ENCODE peak calls at places on chromosomes 4 and X, in nine cellular contexts. One of them, this sample, is unnamed.
A peak's percentile ranks its signal among the peaks of the same experiment; 100 is the strongest.

GRCh38 chrX:113522814-113523213 is 682.2 kb upstream of the AMOT start:
- DNase-seq in GM06990: peak; percentile 1
- DNase-seq in mammary epithelial cell: no peak
- DNase-seq in left ventricle myocardium inferior: no peak
- DNase-seq in BJ: no peak
- DNase-seq in retinal pigment epithelial cell: no peak
- DNase-seq in kidney epithelial cell: no peak
- DNase-seq in activated B cell treated with CpG ODN at 0.5 μM for 24 hours: no peak
- DNase-seq in nephron progenitor cell: no peak
- DNase-seq in this sample: no peak

GRCh38 chrX:49273181-49273727 is 3.7 kb downstream of the PPP1R3F start:
- DNase-seq in GM06990: no peak
- DNase-seq in mammary epithelial cell: no peak
- DNase-seq in left ventricle myocardium inferior: no peak
- DNase-seq in BJ: no peak
- DNase-seq in retinal pigment epithelial cell: no peak
- DNase-seq in kidney epithelial cell: no peak
- DNase-seq in activated B cell treated with CpG ODN at 0.5 μM for 24 hours: no peak
- DNase-seq in nephron progenitor cell: no peak
- DNase-seq in this sample: no peak

GRCh38 chr4:46648088-46648744 is 258.3 kb upstream of the GABRA2 start:
- DNase-seq in GM06990: no peak
- DNase-seq in mammary epithelial cell: peak; percentile 72
- DNase-seq in left ventricle myocardium inferior: no peak
- DNase-seq in BJ: no peak
- DNase-seq in retinal pigment epithelial cell: peak; percentile 36
- DNase-seq in kidney epithelial cell: no peak
- DNase-seq in activated B cell treated with CpG ODN at 0.5 μM for 24 hours: no peak
- DNase-seq in nephron progenitor cell: peak; percentile 20
- DNase-seq in this sample: no peak

GRCh38 chr4:149980941-149981340 is 97.3 kb upstream of the DCLK2 start:
- DNase-seq in GM06990: peak; percentile 20
- DNase-seq in mammary epithelial cell: peak; percentile 34
- DNase-seq in left ventricle myocardium inferior: peak; percentile 24
- DNase-seq in BJ: no peak
- DNase-seq in retinal pigment epithelial cell: no peak
- DNase-seq in kidney epithelial cell: peak; percentile 25
- DNase-seq in activated B cell treated with CpG ODN at 0.5 μM for 24 hours: no peak
- DNase-seq in nephron progenitor cell: peak; percentile 72
- DNase-seq in this sample: no peak

GRCh38 chr4:44623687-44624086 is 27.7 kb downstream of the YIPF7 start:
- DNase-seq in GM06990: no peak
- DNase-seq in mammary epithelial cell: no peak
- DNase-seq in left ventricle myocardium inferior: no peak
- DNase-seq in BJ: no peak
- DNase-seq in retinal pigment epithelial cell: no peak
- DNase-seq in kidney epithelial cell: no peak
- DNase-seq in activated B cell treated with CpG ODN at 0.5 μM for 24 hours: no peak
- DNase-seq in nephron progenitor cell: no peak
- DNase-seq in this sample: no peak

GRCh38 chr4:159048166-159048886 is 54.6 kb upstream of the RAPGEF2 start:
- DNase-seq in GM06990: no peak
- DNase-seq in mammary epithelial cell: peak; percentile 65
- DNase-seq in left ventricle myocardium inferior: peak; percentile 69
- DNase-seq in BJ: no peak
- DNase-seq in retinal pigment epithelial cell: peak; percentile 67
- DNase-seq in kidney epithelial cell: peak; percentile 38
- DNase-seq in activated B cell treated with CpG ODN at 0.5 μM for 24 hours: no peak
- DNase-seq in nephron progenitor cell: peak; percentile 10
- DNase-seq in this sample: peak; percentile 38

GRCh38 chr4:177047070-177047850 is 254.5 kb upstream of the VEGFC start:
- DNase-seq in GM06990: no peak
- DNase-seq in mammary epithelial cell: peak; percentile 49
- DNase-seq in left ventricle myocardium inferior: peak; percentile 17
- DNase-seq in BJ: no peak
- DNase-seq in retinal pigment epithelial cell: no peak
- DNase-seq in kidney epithelial cell: peak; percentile 21
- DNase-seq in activated B cell treated with CpG ODN at 0.5 μM for 24 hours: no peak
- DNase-seq in nephron progenitor cell: peak; percentile 77
- DNase-seq in this sample: peak; percentile 43

GRCh38 chr4:187606581-187606980 is 389.0 kb upstream of the ZFP42 start:
- DNase-seq in GM06990: no peak
- DNase-seq in mammary epithelial cell: peak; percentile 57
- DNase-seq in left ventricle myocardium inferior: no peak
- DNase-seq in BJ: no peak
- DNase-seq in retinal pigment epithelial cell: no peak
- DNase-seq in kidney epithelial cell: no peak
- DNase-seq in activated B cell treated with CpG ODN at 0.5 μM for 24 hours: no peak
- DNase-seq in nephron progenitor cell: peak; percentile 44
- DNase-seq in this sample: no peak

GRCh38 chrX:129724767-129725166 is 14.0 kb upstream of the XPNPEP2 start:
- DNase-seq in GM06990: no peak
- DNase-seq in mammary epithelial cell: no peak
- DNase-seq in left ventricle myocardium inferior: no peak
- DNase-seq in BJ: no peak
- DNase-seq in retinal pigment epithelial cell: no peak
- DNase-seq in kidney epithelial cell: no peak
- DNase-seq in activated B cell treated with CpG ODN at 0.5 μM for 24 hours: no peak
- DNase-seq in nephron progenitor cell: no peak
- DNase-seq in this sample: no peak

GRCh38 chrX:68826113-68826980 is 2.5 kb upstream of the EFNB1 start:
- DNase-seq in GM06990: no peak
- DNase-seq in mammary epithelial cell: no peak
- DNase-seq in left ventricle myocardium inferior: no peak
- DNase-seq in BJ: no peak
- DNase-seq in retinal pigment epithelial cell: no peak
- DNase-seq in kidney epithelial cell: no peak
- DNase-seq in activated B cell treated with CpG ODN at 0.5 μM for 24 hours: no peak
- DNase-seq in nephron progenitor cell: no peak
- DNase-seq in this sample: no peak

GRCh38 chrX:53882331-53882730 is 161.9 kb downstream of the PHF8 start:
- DNase-seq in GM06990: no peak
- DNase-seq in mammary epithelial cell: no peak
- DNase-seq in left ventricle myocardium inferior: no peak
- DNase-seq in BJ: no peak
- DNase-seq in retinal pigment epithelial cell: peak; percentile 23
- DNase-seq in kidney epithelial cell: peak; percentile 63
- DNase-seq in activated B cell treated with CpG ODN at 0.5 μM for 24 hours: no peak
- DNase-seq in nephron progenitor cell: no peak
- DNase-seq in this sample: peak; percentile 46

GRCh38 chr4:144648042-144648441 is 2.1 kb downstream of the HHIP start:
- DNase-seq in GM06990: no peak
- DNase-seq in mammary epithelial cell: no peak
- DNase-seq in left ventricle myocardium inferior: no peak
- DNase-seq in BJ: no peak
- DNase-seq in retinal pigment epithelial cell: no peak
- DNase-seq in kidney epithelial cell: no peak
- DNase-seq in activated B cell treated with CpG ODN at 0.5 μM for 24 hours: no peak
- DNase-seq in nephron progenitor cell: no peak
- DNase-seq in this sample: no peak

GRCh38 chr4:336099-336892 is 1.3 kb upstream of the ZNF141 start:
- DNase-seq in GM06990: peak; percentile 14
- DNase-seq in mammary epithelial cell: no peak
- DNase-seq in left ventricle myocardium inferior: peak; percentile 59
- DNase-seq in BJ: no peak
- DNase-seq in retinal pigment epithelial cell: no peak
- DNase-seq in kidney epithelial cell: no peak
- DNase-seq in activated B cell treated with CpG ODN at 0.5 μM for 24 hours: peak; percentile 29
- DNase-seq in nephron progenitor cell: peak; percentile 40
- DNase-seq in this sample: no peak

GRCh38 chr4:153222162-153222789 is 18.0 kb downstream of the TRIM2 start:
- DNase-seq in GM06990: peak; percentile 43
- DNase-seq in mammary epithelial cell: peak; percentile 73
- DNase-seq in left ventricle myocardium inferior: peak; percentile 39
- DNase-seq in BJ: peak; percentile 42
- DNase-seq in retinal pigment epithelial cell: no peak
- DNase-seq in kidney epithelial cell: no peak
- DNase-seq in activated B cell treated with CpG ODN at 0.5 μM for 24 hours: peak; percentile 30
- DNase-seq in nephron progenitor cell: peak; percentile 49
- DNase-seq in this sample: peak; percentile 64

GRCh38 chrX:29478336-29479069 is 736.9 kb upstream of the MAGEB2 start:
- DNase-seq in GM06990: peak; percentile 42
- DNase-seq in mammary epithelial cell: peak; percentile 19
- DNase-seq in left ventricle myocardium inferior: no peak
- DNase-seq in BJ: no peak
- DNase-seq in retinal pigment epithelial cell: no peak
- DNase-seq in kidney epithelial cell: no peak
- DNase-seq in activated B cell treated with CpG ODN at 0.5 μM for 24 hours: no peak
- DNase-seq in nephron progenitor cell: peak; percentile 32
- DNase-seq in this sample: no peak
- TF ChIP-seq CTCF in GM06990: peak; percentile 90
- TF ChIP-seq CTCF in mammary epithelial cell: peak; percentile 79
- TF ChIP-seq CTCF in left ventricle myocardium inferior: peak; percentile 51
- TF ChIP-seq CTCF in BJ: peak; percentile 65
- TF ChIP-seq CTCF in retinal pigment epithelial cell: peak; percentile 66
- TF ChIP-seq CTCF in kidney epithelial cell: peak; percentile 60
- TF ChIP-seq CTCF in activated B cell treated with CpG ODN at 0.5 μM for 24 hours: no peak
- TF ChIP-seq CTCF in nephron progenitor cell: peak; percentile 67
- TF ChIP-seq CTCF in this sample: peak; percentile 73

GRCh38 chr4:10185518-10186227 is 69.1 kb upstream of the WDR1 start:
- DNase-seq in GM06990: no peak
- DNase-seq in mammary epithelial cell: no peak
- DNase-seq in left ventricle myocardium inferior: no peak
- DNase-seq in BJ: no peak
- DNase-seq in retinal pigment epithelial cell: no peak
- DNase-seq in kidney epithelial cell: no peak
- DNase-seq in activated B cell treated with CpG ODN at 0.5 μM for 24 hours: no peak
- DNase-seq in nephron progenitor cell: no peak
- DNase-seq in this sample: no peak
- TF ChIP-seq CTCF in GM06990: no peak
- TF ChIP-seq CTCF in mammary epithelial cell: no peak
- TF ChIP-seq CTCF in left ventricle myocardium inferior: no peak
- TF ChIP-seq CTCF in BJ: no peak
- TF ChIP-seq CTCF in retinal pigment epithelial cell: no peak
- TF ChIP-seq CTCF in kidney epithelial cell: no peak
- TF ChIP-seq CTCF in activated B cell treated with CpG ODN at 0.5 μM for 24 hours: no peak
- TF ChIP-seq CTCF in nephron progenitor cell: no peak
- TF ChIP-seq CTCF in this sample: no peak

GRCh38 chr4:105196523-105197145 is 50.0 kb downstream of the TET2 start:
- DNase-seq in GM06990: no peak
- DNase-seq in mammary epithelial cell: no peak
- DNase-seq in left ventricle myocardium inferior: no peak
- DNase-seq in BJ: no peak
- DNase-seq in retinal pigment epithelial cell: no peak
- DNase-seq in kidney epithelial cell: no peak
- DNase-seq in activated B cell treated with CpG ODN at 0.5 μM for 24 hours: no peak
- DNase-seq in nephron progenitor cell: no peak
- DNase-seq in this sample: no peak
- TF ChIP-seq CTCF in GM06990: peak; percentile 29
- TF ChIP-seq CTCF in mammary epithelial cell: peak; percentile 16
- TF ChIP-seq CTCF in left ventricle myocardium inferior: peak; percentile 44
- TF ChIP-seq CTCF in BJ: peak; percentile 25
- TF ChIP-seq CTCF in retinal pigment epithelial cell: peak; percentile 38
- TF ChIP-seq CTCF in kidney epithelial cell: peak; percentile 36
- TF ChIP-seq CTCF in activated B cell treated with CpG ODN at 0.5 μM for 24 hours: no peak
- TF ChIP-seq CTCF in nephron progenitor cell: no peak
- TF ChIP-seq CTCF in this sample: peak; percentile 3

DNA sequence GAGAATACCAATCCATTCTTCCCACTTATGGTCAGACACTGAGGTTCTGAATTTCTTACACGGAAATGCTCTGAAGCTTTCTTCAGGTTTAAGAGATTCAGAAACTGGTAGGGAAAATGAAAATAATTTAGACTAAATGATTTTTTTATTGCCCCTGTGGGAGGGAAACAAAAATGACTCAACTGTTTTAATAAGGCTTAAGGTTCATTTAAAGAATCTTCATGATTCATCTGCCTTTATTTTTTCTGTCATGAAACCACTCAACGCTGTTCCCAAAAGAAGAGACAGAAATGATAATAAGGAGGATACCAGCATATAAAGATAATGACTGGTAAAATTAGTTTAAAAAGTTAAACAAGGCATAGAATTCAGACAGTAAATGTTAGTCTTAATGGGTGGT is 39.3 kb upstream of the FAM47B start:
- DNase-seq in GM06990: no peak
- DNase-seq in mammary epithelial cell: no peak
- DNase-seq in left ventricle myocardium inferior: no peak
- DNase-seq in BJ: no peak
- DNase-seq in retinal pigment epithelial cell: no peak
- DNase-seq in kidney epithelial cell: no peak
- DNase-seq in activated B cell treated with CpG ODN at 0.5 μM for 24 hours: no peak
- DNase-seq in nephron progenitor cell: no peak
- DNase-seq in this sample: no peak
- TF ChIP-seq CTCF in GM06990: no peak
- TF ChIP-seq CTCF in mammary epithelial cell: no peak
- TF ChIP-seq CTCF in left ventricle myocardium inferior: no peak
- TF ChIP-seq CTCF in BJ: no peak
- TF ChIP-seq CTCF in retinal pigment epithelial cell: no peak
- TF ChIP-seq CTCF in kidney epithelial cell: no peak
- TF ChIP-seq CTCF in activated B cell treated with CpG ODN at 0.5 μM for 24 hours: no peak
- TF ChIP-seq CTCF in nephron progenitor cell: no peak
- TF ChIP-seq CTCF in this sample: no peak

GRCh38 chr4:183353557-183353956 is 31.3 kb upstream of the CLDN24 start:
- DNase-seq in GM06990: no peak
- DNase-seq in mammary epithelial cell: no peak
- DNase-seq in left ventricle myocardium inferior: no peak
- DNase-seq in BJ: no peak
- DNase-seq in retinal pigment epithelial cell: no peak
- DNase-seq in kidney epithelial cell: no peak
- DNase-seq in activated B cell treated with CpG ODN at 0.5 μM for 24 hours: no peak
- DNase-seq in nephron progenitor cell: no peak
- DNase-seq in this sample: no peak
- TF ChIP-seq CTCF in GM06990: no peak
- TF ChIP-seq CTCF in mammary epithelial cell: peak; percentile 7
- TF ChIP-seq CTCF in left ventricle myocardium inferior: no peak
- TF ChIP-seq CTCF in BJ: no peak
- TF ChIP-seq CTCF in retinal pigment epithelial cell: peak; percentile 3
- TF ChIP-seq CTCF in kidney epithelial cell: no peak
- TF ChIP-seq CTCF in activated B cell treated with CpG ODN at 0.5 μM for 24 hours: no peak
- TF ChIP-seq CTCF in nephron progenitor cell: no peak
- TF ChIP-seq CTCF in this sample: no peak

GRCh38 chr4:169045862-169046584 is 36.0 kb upstream of the CBR4 start:
- DNase-seq in GM06990: no peak
- DNase-seq in mammary epithelial cell: no peak
- DNase-seq in left ventricle myocardium inferior: no peak
- DNase-seq in BJ: no peak
- DNase-seq in retinal pigment epithelial cell: peak; percentile 30
- DNase-seq in kidney epithelial cell: no peak
- DNase-seq in activated B cell treated with CpG ODN at 0.5 μM for 24 hours: no peak
- DNase-seq in nephron progenitor cell: no peak
- DNase-seq in this sample: no peak
- TF ChIP-seq CTCF in GM06990: no peak
- TF ChIP-seq CTCF in mammary epithelial cell: no peak
- TF ChIP-seq CTCF in left ventricle myocardium inferior: peak; percentile 43
- TF ChIP-seq CTCF in BJ: peak; percentile 10
- TF ChIP-seq CTCF in retinal pigment epithelial cell: peak; percentile 62
- TF ChIP-seq CTCF in kidney epithelial cell: no peak
- TF ChIP-seq CTCF in activated B cell treated with CpG ODN at 0.5 μM for 24 hours: no peak
- TF ChIP-seq CTCF in nephron progenitor cell: no peak
- TF ChIP-seq CTCF in this sample: no peak

DNA sequence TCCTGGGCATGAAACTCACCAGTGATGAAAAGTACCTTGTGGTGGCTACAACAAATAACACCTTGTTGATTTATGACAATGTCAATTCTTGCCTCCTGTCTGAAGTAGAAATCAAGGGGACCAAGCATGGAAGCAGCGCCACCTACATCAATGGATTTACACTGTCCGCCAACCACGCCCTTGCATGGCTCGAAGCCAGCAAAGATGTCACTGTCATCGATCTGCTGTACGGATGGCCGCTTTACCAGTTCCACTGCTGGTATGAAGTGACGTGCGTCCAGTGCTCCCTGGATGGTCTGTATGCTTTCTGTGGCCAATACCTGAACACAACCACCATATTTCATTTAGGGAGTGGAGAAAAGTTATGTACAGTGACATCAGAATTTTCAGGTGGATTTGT is 200.5 kb downstream of the NWD2 start:
- DNase-seq in GM06990: no peak
- DNase-seq in mammary epithelial cell: no peak
- DNase-seq in left ventricle myocardium inferior: no peak
- DNase-seq in BJ: no peak
- DNase-seq in retinal pigment epithelial cell: no peak
- DNase-seq in kidney epithelial cell: no peak
- DNase-seq in activated B cell treated with CpG ODN at 0.5 μM for 24 hours: no peak
- DNase-seq in nephron progenitor cell: no peak
- DNase-seq in this sample: no peak
- TF ChIP-seq CTCF in GM06990: no peak
- TF ChIP-seq CTCF in mammary epithelial cell: no peak
- TF ChIP-seq CTCF in left ventricle myocardium inferior: no peak
- TF ChIP-seq CTCF in BJ: no peak
- TF ChIP-seq CTCF in retinal pigment epithelial cell: no peak
- TF ChIP-seq CTCF in kidney epithelial cell: no peak
- TF ChIP-seq CTCF in activated B cell treated with CpG ODN at 0.5 μM for 24 hours: no peak
- TF ChIP-seq CTCF in nephron progenitor cell: no peak
- TF ChIP-seq CTCF in this sample: no peak

This sample was measured in AG09319.